ENCODE peak calls at places on chromosomes 16 and 17, in seven cellular contexts. X, W, Y, M, H, F and K are unnamed samples.

GRCh38 chr17:4934173-4934979 is 2.3 kb downstream of the GP1BA start:
- DNase-seq in X (no peak), W (no peak), Y (no peak), M (peak; percentile 70), H (peak; percentile 69), F (peak; percentile 55), K (no peak)

GRCh38 chr17:49618112-49618611 is 42.5 kb downstream of the NXPH3 start:
- DNase-seq in X (no peak), W (no peak), Y (no peak), M (no peak), H (no peak), F (no peak), K (no peak)

GRCh38 chr17:83088451-83089321 is 9.3 kb downstream of the METRNL start:
- DNase-seq in X (no peak), W (no peak), Y (no peak), M (no peak), H (no peak), F (no peak), K (no peak)

GRCh38 chr16:19213885-19214284 is 45.8 kb downstream of the SYT17 start:
- DNase-seq in X (no peak), W (no peak), Y (no peak), M (no peak), H (no peak), F (no peak), K (no peak)

GRCh38 chr16:86668136-86668535 is 89.8 kb downstream of the FOXL1 start:
- DNase-seq in X (no peak), W (no peak), Y (no peak), M (peak; percentile 62), H (no peak), F (peak; percentile 18), K (no peak)

GRCh38 chr16:67673712-67674580 is 7.3 kb downstream of the C16orf86 start:
- DNase-seq in X (no peak), W (no peak), Y (no peak), M (no peak), H (peak; percentile 77), F (no peak), K (peak; percentile 89)

GRCh38 chr16:27639588-27640276 is 89.8 kb downstream of the KATNIP start:
- DNase-seq in X (no peak), W (peak; percentile 2), Y (no peak), M (peak; percentile 85), H (no peak), F (peak; percentile 71), K (no peak)

GRCh38 chr17:39979865-39980401 is 674 bp upstream of the PSMD3 start:
- DNase-seq in X (no peak), W (no peak), Y (no peak), M (peak; percentile 67), H (no peak), F (peak; percentile 81), K (no peak)

GRCh38 chr16:75224683-75225082 is 5.9 kb downstream of the CTRB1 start:
- DNase-seq in X (no peak), W (no peak), Y (no peak), M (peak; percentile 1), H (no peak), F (no peak), K (peak; percentile 72)

GRCh38 chr17:82019905-82020873 is 2.5 kb downstream of the CENPX start:
- DNase-seq in X (no peak), W (no peak), Y (no peak), M (peak; percentile 89), H (peak; percentile 63), F (peak; percentile 81), K (peak; percentile 92)

GRCh38 chr17:77449908-77450741 is 309.4 kb downstream of the SEC14L1 start:
- DNase-seq in X (no peak), W (no peak), Y (no peak), M (peak; percentile 62), H (peak; percentile 67), F (peak; percentile 87), K (peak; percentile 85)

GRCh38 chr16:71919033-71919432 is 23.7 kb downstream of the IST1 start:
- DNase-seq in X (no peak), W (no peak), Y (no peak), M (no peak), H (no peak), F (no peak), K (no peak)

GRCh38 chr16:67305216-67306071 is 21.1 kb downstream of the KCTD19 start:
- DNase-seq in X (no peak), W (no peak), Y (no peak), M (no peak), H (no peak), F (peak; percentile 32), K (no peak)

GRCh38 chr17:1003972-1004768 is 7.2 kb downstream of the TIMM22 start:
- DNase-seq in X (no peak), W (no peak), Y (no peak), M (no peak), H (peak; percentile 71), F (no peak), K (peak; percentile 72)

GRCh38 chr17:31696184-31696602 is 162.9 kb downstream of the COPRS start:
- DNase-seq in X (peak; percentile 94), W (no peak), Y (no peak), M (peak; percentile 59), H (peak; percentile 74), F (no peak), K (no peak)

DNA sequence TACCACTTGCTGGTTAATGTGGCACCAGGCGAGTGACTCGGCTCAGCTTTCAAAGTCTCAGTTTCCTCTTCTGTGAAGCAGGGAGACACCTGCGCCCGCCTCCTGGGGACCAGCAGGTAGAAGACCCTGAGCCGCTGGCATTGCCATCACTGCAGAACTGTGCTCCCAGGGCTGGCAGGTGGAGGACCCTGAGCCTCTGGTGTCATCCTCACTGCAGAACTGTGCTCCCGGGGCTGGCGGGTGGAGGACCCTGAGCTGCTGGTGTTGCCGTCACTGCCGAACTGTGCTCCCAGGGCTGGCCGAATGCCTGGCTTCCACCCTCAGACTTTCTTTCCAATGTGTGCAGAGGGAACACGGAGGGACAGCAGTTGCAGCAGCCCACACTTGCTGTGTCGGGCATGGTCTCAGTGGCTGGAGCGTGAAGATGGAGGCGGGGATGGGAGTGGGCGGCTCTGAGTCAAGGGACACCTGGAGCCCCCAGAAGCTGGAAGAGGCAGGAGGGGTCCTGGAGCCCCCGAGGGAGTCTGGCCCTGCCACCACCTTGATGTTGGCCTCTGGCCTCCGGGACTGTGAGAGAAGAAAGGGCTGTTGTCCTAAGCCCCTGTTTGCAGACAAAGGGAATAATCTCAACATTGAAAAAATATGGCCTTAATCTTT is 75.8 kb upstream of the METTL9 start:
- DNase-seq in X (no peak), W (no peak), Y (peak; percentile 89), M (no peak), H (no peak), F (no peak), K (peak; percentile 80)
- H3K27ac ChIP-seq in X (no peak overlapping the region), W (no peak overlapping the region), Y (no peak overlapping the region), M (peak overlapping the region; percentile 72), H (no peak overlapping the region), F (no peak overlapping the region), K (no peak overlapping the region)

GRCh38 chr17:20009302-20010098 is at the start of gene SPECC1:
- DNase-seq in X (peak; percentile 83), W (no peak), Y (peak; percentile 52), M (peak; percentile 55), H (peak; percentile 89), F (peak; percentile 87), K (peak; percentile 97)
- TF ChIP-seq POLR2AphosphoS5 in X (no peak), W (no peak), Y (no peak), M (peak; percentile 22), H (no peak), F (no peak), K (peak; percentile 73)

GRCh38 chr17:61393904-61394629 is 5.6 kb upstream of the TBX2 start:
- DNase-seq in X (no peak), W (no peak), Y (no peak), M (no peak), H (no peak), F (peak; percentile 15), K (no peak)

GRCh38 chr17:61391595-61392291 is 7.9 kb upstream of the TBX2 start:
- DNase-seq in X (no peak), W (no peak), Y (no peak), M (no peak), H (no peak), F (no peak), K (no peak)

GRCh38 chr17:61392679-61393078 is 7.0 kb upstream of the TBX2 start:
- DNase-seq in X (no peak), W (no peak), Y (no peak), M (no peak), H (no peak), F (no peak), K (no peak)

GRCh38 chr17:61394630-61395408 is 4.8 kb upstream of the TBX2 start:
- DNase-seq in X (no peak), W (no peak), Y (no peak), M (no peak), H (no peak), F (no peak), K (no peak)

GRCh38 chr17:61393550-61393903 is 6.1 kb upstream of the TBX2 start:
- DNase-seq in X (no peak), W (no peak), Y (no peak), M (no peak), H (no peak), F (no peak), K (no peak)
- TF ChIP-seq CTCF in X (no peak), W (no peak), Y (no peak), M (peak; percentile 48), H (no peak), F (no peak), K (no peak)

DNA sequence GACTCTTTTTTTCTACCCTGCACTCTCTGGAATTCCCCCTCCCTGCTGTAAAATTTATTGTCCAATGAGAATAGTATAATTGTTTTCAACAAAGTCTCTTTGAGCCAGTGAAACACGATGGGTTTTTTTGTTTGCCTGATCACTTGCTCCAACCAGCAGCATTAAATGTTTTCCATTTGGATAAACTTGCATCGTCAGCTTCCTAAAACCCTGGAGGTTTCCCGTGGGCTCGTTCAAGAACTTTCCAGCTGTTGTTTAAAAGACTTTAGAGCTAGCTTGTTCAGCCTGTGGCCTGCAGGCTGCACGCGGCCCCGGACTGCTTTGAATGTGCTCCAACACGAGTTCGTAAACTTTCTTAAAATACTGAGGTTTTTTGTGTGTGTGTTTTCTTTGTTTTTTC is 14.9 kb downstream of the NAGPA start:
- DNase-seq in X (no peak), W (no peak), Y (no peak), M (no peak), H (no peak), F (no peak), K (no peak)
- H3K27ac ChIP-seq in X (no peak overlapping the region), W (no peak overlapping the region), Y (peak overlapping the region; percentile 39), M (no peak overlapping the region), H (no peak overlapping the region), F (no peak overlapping the region), K (no peak overlapping the region)

DNA sequence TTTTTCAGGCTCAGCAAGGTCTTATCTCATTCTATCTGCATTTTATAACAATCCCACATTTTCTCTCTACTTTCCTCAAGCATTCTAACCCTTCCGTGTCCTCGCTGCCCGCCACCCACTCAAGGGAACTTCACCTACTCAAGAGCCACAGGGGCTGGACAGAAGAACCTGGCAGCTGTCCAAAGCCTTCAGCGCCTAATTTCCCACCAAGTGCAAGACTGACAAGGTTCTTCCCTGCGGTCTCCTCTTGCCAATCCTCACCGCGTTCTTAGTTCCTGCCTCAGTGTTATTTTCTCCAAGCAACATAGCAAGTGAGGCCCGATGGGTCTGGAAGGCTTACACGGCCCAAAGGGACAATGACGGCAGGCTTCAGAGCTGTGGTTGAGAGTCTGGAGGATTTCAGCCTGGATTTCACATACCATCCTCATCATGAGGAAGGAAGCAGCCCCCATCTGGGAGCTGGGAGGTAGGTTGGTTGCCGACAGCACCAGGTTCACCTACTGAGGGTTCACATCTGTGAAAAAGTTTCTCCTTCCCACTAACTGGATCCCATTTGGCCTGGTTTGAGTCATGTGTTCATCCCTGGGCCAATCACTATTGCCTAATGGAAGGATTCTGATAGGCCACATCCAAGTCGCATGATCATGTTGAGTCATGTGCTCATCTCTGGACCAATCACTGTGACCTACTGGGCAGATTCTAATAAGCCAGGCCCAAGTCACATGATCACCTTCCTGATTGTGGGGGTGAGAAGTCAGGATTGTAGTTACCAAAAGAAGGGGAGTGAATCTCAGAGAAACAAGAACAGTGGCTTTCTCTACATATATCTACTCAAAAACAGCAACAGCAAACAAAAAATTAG is 108.2 kb downstream of the N4BP1 start:
- DNase-seq in X (peak; percentile 48), W (no peak), Y (peak; percentile 84), M (no peak), H (no peak), F (peak; percentile 22), K (peak; percentile 40)
- TF ChIP-seq POLR2AphosphoS5 in X (no peak), W (no peak), Y (no peak), M (no peak), H (no peak), F (no peak), K (no peak)